ENCODE peak calls at places on chromosomes 4 and X, in ten cellular contexts. J, L, E, Y, K, D, B, T, N and V are unnamed samples.

GRCh38 chr4:8830611-8831200 is 40.9 kb downstream of the HMX1 start:
- DNase-seq in N (no peak), J (no peak), T (no peak), D (no peak), B (no peak), E (no peak), K (no peak), L (no peak), Y (no peak), V (no peak)

GRCh38 chrX:72240976-72241375 is 2.1 kb upstream of the ERCC6L start:
- DNase-seq in N (no peak), B (no peak), J (no peak), D (no peak), T (no peak), E (no peak), L (no peak), Y (no peak), K (no peak), V (no peak)

GRCh38 chrX:154444001-154444754 is at the start of gene FAM50A:
- DNase-seq in J (peak), B (peak), T (peak), Y (peak), L (peak), K (peak), N (peak), E (peak), D (peak), V (peak)

GRCh38 chr4:165325732-165326512 is 1.5 kb upstream of the MSMO1 start:
- DNase-seq in E (no peak), N (no peak), J (no peak), B (peak), Y (no peak), K (no peak), T (peak), D (peak), L (peak), V (no peak)

GRCh38 chr4:75289843-75290616 is 224.2 kb downstream of the RCHY1 start:
- DNase-seq in J (peak), N (peak), B (no peak), T (peak), D (peak), K (no peak), L (peak), E (peak), Y (no peak), V (no peak)

GRCh38 chrX:25005382-25006185 is 10.2 kb downstream of the ARX start:
- DNase-seq in N (no peak), T (no peak), B (no peak), L (no peak), K (no peak), Y (peak), D (no peak), J (no peak), E (no peak), V (no peak)

GRCh38 chr4:2728221-2728620 is 27.9 kb downstream of the TNIP2 start:
- DNase-seq in J (no peak), Y (no peak), T (no peak), D (no peak), E (no peak), K (no peak), B (no peak), N (no peak), L (no peak), V (no peak)

GRCh38 chr4:159191989-159192388 is 89.1 kb downstream of the RAPGEF2 start:
- DNase-seq in Y (no peak), J (no peak), T (peak), D (peak), N (no peak), L (peak), B (peak), K (no peak), E (no peak), V (no peak)

GRCh38 chr4:164012396-164013027 is 518.0 kb downstream of the TMA16 start:
- DNase-seq in J (peak), D (peak), L (peak), N (peak), E (peak), Y (no peak), T (peak), K (no peak), B (no peak), V (no peak)

GRCh38 chr4:42547805-42548204 is 109.1 kb downstream of the ATP8A1 start:
- DNase-seq in T (no peak), J (no peak), N (no peak), K (no peak), E (no peak), B (no peak), D (no peak), Y (no peak), L (no peak), V (no peak)

GRCh38 chr4:39706334-39706733 is 8.4 kb downstream of the UBE2K start:
- DNase-seq in E (no peak), B (peak), D (peak), L (peak), J (no peak), N (no peak), Y (peak), K (no peak), T (peak), V (no peak)

GRCh38 chr4:8291036-8291682 is 21.6 kb downstream of the HTRA3 start:
- DNase-seq in T (no peak), N (no peak), Y (peak), J (no peak), E (no peak), K (no peak), B (no peak), D (no peak), L (no peak), V (no peak)

GRCh38 chr4:188299161-188299560 is 159.9 kb downstream of the TRIML1 start:
- DNase-seq in B (no peak), T (no peak), Y (no peak), D (no peak), E (no peak), K (no peak), J (no peak), N (no peak), L (peak), V (no peak)

GRCh38 chr4:142353149-142353738 is 492.9 kb downstream of the INPP4B start:
- DNase-seq in D (peak), Y (no peak), E (peak), T (peak), L (peak), B (peak), K (no peak), J (no peak), N (no peak), V (no peak)

GRCh38 chrX:42755820-42756219 is 22.1 kb downstream of the PPP1R2C start:
- DNase-seq in N (no peak), D (peak), T (peak), E (no peak), Y (peak), B (peak), L (peak), K (peak), J (no peak), V (no peak)

GRCh38 chr4:186839122-186840037 is 115.7 kb upstream of the FAT1 start:
- DNase-seq in D (peak), B (peak), K (no peak), T (peak), J (peak), E (no peak), N (peak), L (peak), Y (peak), V (no peak)

GRCh38 chrX:41051303-41051702 is 33.9 kb upstream of the USP9X start:
- DNase-seq in B (no peak), E (no peak), D (no peak), J (no peak), N (no peak), T (no peak), Y (no peak), L (no peak), K (no peak), V (no peak)

GRCh38 chr4:87912164-87913004 is 63.1 kb upstream of the SPP1 start:
- DNase-seq in T (no peak), B (no peak), N (no peak), L (no peak), J (no peak), Y (no peak), E (no peak), D (peak), K (no peak), V (no peak)

GRCh38 chr4:16026155-16026761 is 57.6 kb downstream of the PROM1 start:
- DNase-seq in E (peak), J (peak), L (peak), Y (no peak), N (peak), D (peak), B (peak), K (no peak), T (peak), V (no peak)

GRCh38 chr4:127732623-127733199 is 2.5 kb downstream of the SLC25A31 start:
- DNase-seq in J (peak), Y (no peak), T (peak), N (peak), D (peak), E (no peak), B (peak), L (peak), K (no peak), V (no peak)
- TF ChIP-seq CTCF in J (peak), Y (peak), T (peak), N (peak), D (peak), E (peak), B (peak), L (peak), K (no peak), V (no peak)

GRCh38 chrX:112865464-112866025 is 24.9 kb upstream of the AMOT start:
- DNase-seq in E (no peak), B (no peak), N (no peak), D (no peak), J (no peak), Y (no peak), K (no peak), T (no peak), L (no peak), V (no peak)

GRCh38 chrX:112863850-112864249 is 23.2 kb upstream of the AMOT start:
- DNase-seq in J (no peak), B (peak), N (no peak), D (no peak), L (no peak), T (no peak), Y (no peak), K (no peak), E (no peak), V (no peak)

GRCh38 chrX:112866175-112866574 is 25.5 kb upstream of the AMOT start:
- DNase-seq in L (no peak), K (no peak), J (no peak), N (no peak), Y (no peak), B (no peak), E (no peak), T (no peak), D (no peak), V (no peak)

GRCh38 chrX:112868586-112868985 is 28.0 kb upstream of the AMOT start:
- DNase-seq in E (no peak), B (no peak), N (no peak), D (no peak), L (peak), J (no peak), T (no peak), K (no peak), Y (no peak), V (no peak)

DNA sequence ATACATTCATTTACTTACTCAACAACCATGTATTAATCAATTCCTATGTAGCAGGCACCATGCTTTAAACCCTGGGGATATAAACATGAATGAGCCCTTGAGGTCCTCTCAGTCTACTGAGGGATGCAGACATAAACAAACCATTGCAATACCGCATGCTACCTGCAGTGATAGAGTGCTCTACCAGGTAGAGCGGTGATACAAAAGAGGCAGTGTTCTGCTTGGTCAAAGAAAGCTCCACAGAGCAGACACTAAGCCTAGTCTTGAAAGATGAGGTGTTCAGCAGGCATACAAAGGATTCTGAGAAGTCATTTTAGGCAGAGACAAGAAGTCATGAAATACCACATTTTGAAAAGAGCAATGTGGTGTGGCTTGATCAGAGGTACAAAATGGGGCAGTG is 26.9 kb upstream of the AMOT start:
- DNase-seq in K (no peak), B (no peak), J (no peak), N (no peak), Y (no peak), E (no peak), D (no peak), L (no peak), T (no peak), V (no peak)
- TF ChIP-seq CTCF in K (no peak), B (no peak), J (no peak), N (no peak), Y (no peak), E (no peak), D (no peak), L (no peak), T (no peak), V (no peak)

GRCh38 chr4:13108096-13108495 is 376.0 kb downstream of the RAB28 start:
- DNase-seq in J (no peak), T (no peak), Y (no peak), E (no peak), N (no peak), B (no peak), D (no peak), K (no peak), L (no peak), V (no peak)
- TF ChIP-seq CTCF in J (no peak), T (no peak), Y (no peak), E (no peak), N (peak), B (peak), D (peak), K (no peak), L (peak), V (no peak)

DNA sequence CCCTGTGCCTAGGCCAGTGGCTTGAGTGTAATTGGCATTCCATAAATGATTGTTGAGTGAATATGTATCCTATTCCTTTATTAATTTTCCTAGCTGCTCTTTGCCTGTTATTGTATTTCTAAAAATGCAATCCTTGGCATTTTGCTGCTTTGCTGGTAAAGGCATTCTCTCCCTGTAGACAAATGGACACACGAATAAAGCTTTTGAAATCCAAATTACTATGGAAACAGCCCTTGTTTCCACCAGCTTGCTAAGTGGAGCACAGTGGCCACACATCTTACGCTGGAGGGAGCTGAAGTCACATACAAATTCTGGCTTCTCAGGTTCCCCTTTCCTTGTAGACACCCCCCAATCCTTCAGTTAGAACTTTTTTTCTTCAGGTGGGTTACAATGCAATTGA is 66.3 kb downstream of the AGA start:
- DNase-seq in T (peak), L (no peak), E (no peak), B (no peak), K (no peak), Y (no peak), D (no peak), N (no peak), J (no peak), V (no peak)
- TF ChIP-seq CTCF in T (peak), L (no peak), E (no peak), B (no peak), K (no peak), Y (no peak), D (no peak), N (no peak), J (no peak), V (no peak)

GRCh38 chr4:176464748-176465147 is 145.0 kb downstream of the SPCS3 start:
- DNase-seq in B (no peak), E (no peak), N (peak), J (peak), T (no peak), K (no peak), L (no peak), Y (no peak), D (no peak), V (no peak)
- TF ChIP-seq CTCF in B (no peak), E (no peak), N (no peak), J (no peak), T (no peak), K (no peak), L (no peak), Y (no peak), D (no peak), V (no peak)